ENCODE peak calls at places on chromosomes 3 and 15, in nine cellular contexts. Y is endodermal cell; P is cardiac muscle cell; E is left ventricle myocardium inferior; Q is neural progenitor cell; A is psoas muscle; N is mammary epithelial cell; I is colonic mucosa; B is CD8-positive, alpha-beta T cell. L is an unnamed sample.

GRCh38 chr15:70030851-70031645 is 66.7 kb downstream of the TLE3 start:
- DNase-seq in Y (no peak), P (no peak), E (no peak), Q (no peak), A (no peak), N (peak; percentile 11), I (no peak), B (no peak), L (no peak)

GRCh38 chr3:24315991-24316390 is 178.7 kb downstream of the THRB start:
- DNase-seq in Y (no peak), P (no peak), E (no peak), Q (no peak), A (no peak), N (peak; percentile 17), I (no peak), B (no peak), L (no peak)

GRCh38 chr15:60010467-60011257 is 6.6 kb downstream of the FOXB1 start:
- DNase-seq in Y (no peak), P (no peak), E (no peak), Q (peak; percentile 50), A (no peak), N (no peak), I (no peak), B (no peak), L (no peak)

GRCh38 chr3:158847466-158847849 is 45.6 kb downstream of the MFSD1 start:
- DNase-seq in Y (no peak), P (no peak), E (no peak), Q (no peak), A (no peak), N (no peak), I (no peak), B (no peak), L (no peak)

GRCh38 chr15:49145651-49146609 is 9.5 kb downstream of the COPS2 start:
- DNase-seq in Y (peak; percentile 63), P (peak; percentile 67), E (no peak), Q (peak; percentile 61), A (no peak), N (peak; percentile 52), I (peak; percentile 52), B (no peak), L (no peak)

GRCh38 chr3:23241256-23241655 is 38.1 kb downstream of the UBE2E2 start:
- DNase-seq in Y (no peak), P (no peak), E (no peak), Q (peak; percentile 19), A (no peak), N (no peak), I (no peak), B (no peak), L (no peak)

GRCh38 chr15:69200773-69201745 is 40.6 kb downstream of the GLCE start:
- DNase-seq in Y (no peak), P (no peak), E (no peak), Q (no peak), A (no peak), N (no peak), I (peak; percentile 62), B (no peak), L (no peak)

GRCh38 chr15:59299919-59300617 is 72.6 kb downstream of the MYO1E start:
- DNase-seq in Y (peak; percentile 35), P (no peak), E (peak; percentile 45), Q (no peak), A (peak; percentile 75), N (peak; percentile 97), I (peak; percentile 94), B (peak; percentile 44), L (peak; percentile 86)

GRCh38 chr15:44427756-44428724 is 611 bp downstream of the CTDSPL2 start:
- DNase-seq in Y (no peak), P (peak; percentile 77), E (no peak), Q (peak; percentile 86), A (no peak), N (peak; percentile 83), I (peak; percentile 70), B (no peak), L (no peak)

GRCh38 chr3:78742041-78742440 is 1025.8 kb downstream of the ROBO1 start:
- DNase-seq in Y (no peak), P (no peak), E (no peak), Q (no peak), A (no peak), N (no peak), I (no peak), B (no peak), L (no peak)

GRCh38 chr15:35693286-35693685 is 147.3 kb upstream of the DPH6 start:
- DNase-seq in Y (no peak), P (no peak), E (no peak), Q (no peak), A (no peak), N (no peak), I (no peak), B (no peak), L (no peak)

GRCh38 chr3:190003730-190004129 is 117.0 kb downstream of the P3H2 start:
- DNase-seq in Y (no peak), P (no peak), E (no peak), Q (no peak), A (no peak), N (peak; percentile 64), I (no peak), B (no peak), L (no peak)

GRCh38 chr3:179955798-179956197 is 80.9 kb downstream of the PEX5L start:
- DNase-seq in Y (no peak), P (no peak), E (no peak), Q (no peak), A (no peak), N (no peak), I (no peak), B (no peak), L (no peak)

GRCh38 chr3:5096368-5096767 is 25.7 kb upstream of the ARL8B start:
- DNase-seq in Y (no peak), P (no peak), E (no peak), Q (peak; percentile 7), A (no peak), N (no peak), I (no peak), B (no peak), L (no peak)
- H3K4me3 ChIP-seq in Y (no peak overlapping the region), P (no peak overlapping the region), E (peak overlapping the region; percentile 57), Q (peak overlapping the region; percentile 29), A (peak overlapping the region; percentile 61), N (no peak overlapping the region), I (no peak overlapping the region), B (no peak overlapping the region), L (peak overlapping the region; percentile 66)

DNA sequence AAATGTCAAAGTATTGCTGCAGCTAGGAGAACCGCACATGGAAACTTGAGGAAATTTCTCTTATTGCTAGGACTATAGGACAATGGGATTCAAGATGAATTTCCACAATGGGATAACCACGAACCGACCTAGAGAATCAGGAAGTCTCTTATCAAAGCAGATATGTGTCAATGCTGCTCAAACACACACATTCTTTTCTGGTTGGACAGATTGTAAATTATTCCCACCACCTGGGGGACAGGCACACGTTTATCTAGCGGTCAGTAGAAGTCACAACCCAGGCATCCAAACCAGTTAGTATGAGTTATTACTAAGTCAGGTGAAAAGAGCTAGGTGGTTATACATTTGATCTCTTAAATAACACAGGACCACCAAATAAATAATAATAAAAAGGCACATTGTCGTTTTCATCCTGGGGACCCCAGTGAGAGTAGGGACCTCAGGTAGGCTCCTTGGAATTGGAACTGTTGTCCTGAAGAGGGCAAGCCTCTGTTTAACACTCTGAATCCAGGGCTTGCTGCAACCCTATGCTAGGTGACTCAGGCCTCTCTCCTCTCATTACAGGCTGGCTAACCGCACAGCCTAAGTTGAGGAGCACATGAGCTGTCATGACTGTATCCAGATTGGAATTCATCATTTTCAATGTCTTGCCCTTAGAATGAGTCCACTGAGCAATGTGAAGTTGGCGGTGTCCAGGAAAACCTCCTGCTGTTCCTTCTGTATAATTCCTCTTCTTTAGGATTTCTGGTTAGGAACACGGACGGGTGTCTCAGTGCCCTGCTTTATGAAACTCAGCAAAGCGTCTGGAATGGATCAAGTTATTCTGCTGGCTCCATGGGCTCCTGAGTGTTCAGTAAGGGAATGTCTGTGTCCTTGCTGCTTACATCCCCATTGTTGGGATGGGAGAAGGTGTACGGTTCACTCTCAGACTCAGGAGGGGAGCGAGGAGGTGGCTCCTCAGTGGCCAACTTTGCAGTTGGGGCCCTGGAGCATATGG is 59.0 kb downstream of the CLEC3B start:
- DNase-seq in Y (no peak), P (no peak), E (no peak), Q (no peak), A (no peak), N (peak; percentile 61), I (no peak), B (no peak), L (no peak)
- TF ChIP-seq CTCF in Y (no peak), P (no peak), E (no peak), Q (no peak), A (no peak), N (no peak), I (no peak), B (no peak), L (no peak)

GRCh38 chr3:8486945-8487344 is 14.7 kb upstream of the LMCD1 start:
- DNase-seq in Y (no peak), P (no peak), E (no peak), Q (no peak), A (no peak), N (no peak), I (no peak), B (no peak), L (no peak)
- H3K27ac ChIP-seq in Y (no peak overlapping the region), P (no peak overlapping the region), E (no peak overlapping the region), Q (no peak overlapping the region), A (peak overlapping the region; percentile 88), N (no peak overlapping the region), I (no peak overlapping the region), B (no peak overlapping the region), L (peak overlapping the region; percentile 30)

GRCh38 chr3:94310736-94311135 is 247.9 kb downstream of the NSUN3 start:
- DNase-seq in Y (no peak), P (no peak), E (no peak), Q (no peak), A (no peak), N (no peak), I (no peak), B (no peak), L (no peak)

GRCh38 chr3:94308767-94309166 is 245.9 kb downstream of the NSUN3 start:
- DNase-seq in Y (no peak), P (no peak), E (no peak), Q (no peak), A (no peak), N (no peak), I (no peak), B (no peak), L (no peak)

GRCh38 chr3:94311651-94312050 is 248.8 kb downstream of the NSUN3 start:
- DNase-seq in Y (no peak), P (no peak), E (no peak), Q (no peak), A (no peak), N (no peak), I (no peak), B (no peak), L (no peak)

GRCh38 chr3:94317054-94317453 is 254.2 kb downstream of the NSUN3 start:
- DNase-seq in Y (no peak), P (no peak), E (no peak), Q (no peak), A (no peak), N (no peak), I (no peak), B (no peak), L (no peak)

DNA sequence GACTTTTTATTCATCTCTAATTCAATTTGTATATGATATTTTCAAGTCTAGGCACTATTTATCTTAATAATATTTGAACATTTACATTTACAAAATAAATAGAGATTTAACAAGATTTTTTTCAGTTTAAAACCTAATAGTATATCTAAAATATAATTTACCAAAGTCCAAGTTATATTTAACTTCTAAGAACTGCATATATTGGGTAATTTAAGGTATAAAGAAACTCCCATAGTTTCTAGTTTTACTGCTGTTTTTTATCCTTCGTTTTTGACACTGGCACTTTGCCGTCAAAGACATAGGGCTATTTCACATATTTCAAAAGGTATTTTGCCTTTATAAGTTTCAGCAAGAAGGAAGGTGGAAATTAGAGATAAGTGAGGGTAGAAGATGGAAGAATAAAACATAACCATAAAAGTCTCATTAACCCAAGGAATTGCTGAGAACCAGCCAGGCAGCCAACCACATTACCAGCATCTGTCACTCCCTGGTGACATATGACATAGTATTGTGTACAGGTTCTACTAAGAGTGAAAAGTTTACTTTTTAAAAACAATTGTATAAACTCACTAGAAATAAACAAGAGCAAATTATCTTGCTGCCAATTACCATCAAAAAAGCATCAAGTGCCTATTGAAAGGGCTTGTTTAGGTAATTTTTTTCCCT is 251.5 kb downstream of the NSUN3 start:
- DNase-seq in Y (no peak), P (no peak), E (no peak), Q (no peak), A (no peak), N (no peak), I (no peak), B (no peak), L (no peak)
- H3K4me3 ChIP-seq in Y (no peak overlapping the region), P (no peak overlapping the region), E (no peak overlapping the region), Q (no peak overlapping the region), A (no peak overlapping the region), N (no peak overlapping the region), I (no peak overlapping the region), B (no peak overlapping the region), L (no peak overlapping the region)

L was measured in coronary artery.